ENCODE peak calls at places on chromosomes 13 and 19, in seven cellular contexts. S is fibroblast of pulmonary artery; Q is stimulated activated CD4-positive, alpha-beta T cell treated with anti-CD3 and anti-CD28 coated beads, Interleukin-1b, Interleukin-23, amount 100 ng/mL, for 1 hour; P is lower leg skin; N is neural progenitor cell; A is CD4-positive, alpha-beta T cell; G is activated CD4-positive, alpha-beta T cell treated with anti-CD3 and anti-CD28 coated beads, Interleukin-2, amount 10 ng/mL, durations not matched to agents 7 days and 5 days. Z is an unnamed sample.
A peak's percentile ranks its signal among the peaks of the same experiment; 100 is the strongest.

GRCh38 chr19:29323046-29323971 is 110.4 kb upstream of the UQCRFS1 start:
- DNase-seq in Q (no peak), P (peak; percentile 66), N (no peak), A (no peak), S (no peak), G (no peak), Z (no peak)

GRCh38 chr19:13794388-13794751 is 873 bp upstream of the ZSWIM4 start:
- DNase-seq in G (no peak), A (no peak), N (no peak), P (peak; percentile 97), S (peak; percentile 93), Q (no peak), Z (peak; percentile 58)

GRCh38 chr13:69324109-69324886 is 783.3 kb upstream of the ATXN8OS start:
- DNase-seq in G (no peak), Q (no peak), A (no peak), P (no peak), N (peak; percentile 29), S (peak; percentile 1), Z (no peak)

GRCh38 chr13:110666255-110666533 is 39.7 kb downstream of the CARS2 start:
- DNase-seq in A (no peak), P (peak; percentile 43), Q (no peak), S (no peak), N (no peak), G (no peak), Z (no peak)

GRCh38 chr13:39259371-39259770 is 221.1 kb downstream of the NHLRC3 start:
- DNase-seq in A (no peak), N (no peak), G (no peak), S (no peak), Q (no peak), P (no peak), Z (no peak)

GRCh38 chr19:34336781-34337271 is 28.2 kb upstream of the GPI start:
- DNase-seq in S (peak; percentile 62), N (peak; percentile 56), A (peak; percentile 44), G (peak; percentile 67), Q (no peak), P (no peak), Z (no peak)

GRCh38 chr13:94251801-94252200 is 227.7 kb downstream of the DCT start:
- DNase-seq in G (no peak), P (no peak), S (peak; percentile 61), A (no peak), Q (no peak), N (no peak), Z (no peak)

GRCh38 chr13:38518328-38518727 is 168.5 kb upstream of the FREM2 start:
- DNase-seq in A (no peak), Q (no peak), G (no peak), N (no peak), S (no peak), P (no peak), Z (no peak)

GRCh38 chr19:10431943-10432735 is 11.8 kb downstream of the PDE4A start:
- DNase-seq in S (peak; percentile 27), A (peak; percentile 65), G (peak; percentile 63), P (peak; percentile 94), Q (peak; percentile 20), N (peak; percentile 73), Z (no peak)

Z was measured in tibial nerve.